ENCODE peak calls at places on chromosomes 16 and 17, in six cellular contexts. H, B, K, P, M and N are unnamed samples.

GRCh38 chr17:75159196-75160031 is 5.1 kb upstream of the JPT1 start:
- DNase-seq in P (no peak), K (no peak), H (no peak), B (no peak), M (no peak), N (no peak)

GRCh38 chr16:57576429-57576870 is 34.0 kb downstream of the ADGRG5 start:
- DNase-seq in K (peak), M (peak), B (peak), P (peak), H (peak), N (peak)

GRCh38 chr17:61002316-61002736 is 324.7 kb downstream of the BCAS3 start:
- DNase-seq in P (peak), H (no peak), B (peak), K (no peak), M (no peak), N (no peak)

GRCh38 chr16:1175566-1176279 is 22.8 kb downstream of the CACNA1H start:
- DNase-seq in B (no peak), H (no peak), P (peak), M (no peak), K (no peak), N (no peak)

GRCh38 chr16:69223882-69224281 is 36.9 kb downstream of the SNTB2 start:
- DNase-seq in B (no peak), H (no peak), M (no peak), P (no peak), K (no peak), N (no peak)

GRCh38 chr17:38881600-38882191 is 11.8 kb downstream of the LASP1 start:
- DNase-seq in K (no peak), B (peak), H (no peak), P (no peak), M (no peak), N (no peak)

GRCh38 chr16:85641776-85642176 is 28.7 kb downstream of the GSE1 start:
- DNase-seq in K (no peak), H (no peak), B (no peak), M (no peak), P (no peak), N (no peak)

GRCh38 chr16:27240948-27241531 is 27.5 kb downstream of the NSMCE1 start:
- DNase-seq in B (no peak), P (no peak), K (no peak), M (no peak), H (no peak), N (no peak)

GRCh38 chr17:14222611-14223010 is 14.1 kb downstream of the CDRT15 start:
- DNase-seq in P (no peak), M (no peak), K (no peak), B (no peak), H (no peak), N (no peak)

GRCh38 chr16:30805370-30806169 is 18.6 kb upstream of the ZNF629 start:
- DNase-seq in H (no peak), P (peak), M (no peak), B (peak), K (peak), N (peak)

GRCh38 chr17:70060415-70060814 is 14.6 kb upstream of the KCNJ16 start:
- DNase-seq in B (no peak), P (no peak), M (no peak), H (no peak), K (no peak), N (no peak)

GRCh38 chr16:82629441-82630027 is 2.8 kb downstream of the CDH13 start:
- DNase-seq in P (no peak), K (no peak), B (no peak), H (no peak), M (no peak), N (no peak)

GRCh38 chr16:86300746-86301480 is 209.4 kb upstream of the FOXF1 start:
- DNase-seq in K (no peak), B (no peak), P (no peak), H (no peak), M (no peak), N (no peak)

GRCh38 chr16:84687715-84688114 is 12.1 kb upstream of the USP10 start:
- DNase-seq in H (no peak), M (peak), P (no peak), K (no peak), B (no peak), N (no peak)

GRCh38 chr16:11524098-11524760 is 62.5 kb downstream of the LITAF start:
- DNase-seq in M (no peak), B (no peak), H (no peak), K (no peak), P (no peak), N (no peak)

GRCh38 chr16:82954224-82954929 is 327.6 kb downstream of the CDH13 start:
- DNase-seq in K (no peak), M (no peak), H (no peak), P (no peak), B (no peak), N (no peak)

GRCh38 chr17:28711723-28712036 is at the start of gene PROCA1:
- DNase-seq in H (no peak), M (no peak), B (peak), K (no peak), P (no peak), N (no peak)

GRCh38 chr16:82583415-82583814 is 43.4 kb upstream of the CDH13 start:
- DNase-seq in M (no peak), K (no peak), H (no peak), P (no peak), B (no peak), N (no peak)

GRCh38 chr17:56838687-56839086 is 4.7 kb downstream of the DGKE start:
- DNase-seq in K (no peak), B (no peak), H (no peak), M (no peak), P (no peak), N (no peak)

GRCh38 chr17:15027853-15028252 is 237.3 kb downstream of the PMP22 start:
- DNase-seq in K (no peak), B (no peak), M (no peak), P (no peak), H (no peak), N (no peak)

GRCh38 chr16:69328854-69329316 is 1.5 kb downstream of the PDF start:
- DNase-seq in B (peak), K (no peak), H (no peak), M (no peak), P (no peak), N (no peak)

GRCh38 chr16:66947302-66948033 is 12.2 kb downstream of the CES2 start:
- DNase-seq in K (peak), M (peak), H (peak), B (peak), P (peak), N (no peak)

GRCh38 chr16:85057212-85057889 is 29.8 kb downstream of the KIAA0513 start:
- DNase-seq in K (no peak), B (peak), M (no peak), H (no peak), P (peak), N (no peak)

GRCh38 chr16:85699628-85700027 is 10.9 kb upstream of the GINS2 start:
- DNase-seq in H (no peak), K (no peak), P (no peak), M (no peak), B (no peak), N (no peak)

GRCh38 chr16:75289189-75289588 is 37.8 kb upstream of the BCAR1 start:
- DNase-seq in P (no peak), H (no peak), B (no peak), K (no peak), M (no peak), N (no peak)

GRCh38 chr16:73714976-73715375 is 581.6 kb upstream of the PSMD7 start:
- DNase-seq in H (no peak), B (no peak), M (no peak), K (no peak), P (no peak), N (no peak)

GRCh38 chr16:2365397-2365796 is 24.9 kb upstream of the ABCA3 start:
- DNase-seq in K (no peak), B (no peak), P (no peak), M (no peak), H (no peak), N (no peak)

GRCh38 chr16:24736758-24737157 is 7.3 kb downstream of the TNRC6A start:
- DNase-seq in K (no peak), M (no peak), H (no peak), B (no peak), P (no peak), N (no peak)

GRCh38 chr17:76263896-76264295 is 1.3 kb upstream of the UBALD2 start:
- DNase-seq in P (no peak), M (no peak), K (no peak), H (no peak), B (no peak), N (no peak)

GRCh38 chr17:55283256-55283965 is 18.7 kb downstream of the HLF start:
- DNase-seq in H (no peak), B (no peak), P (peak), K (no peak), M (no peak), N (no peak)
- TF ChIP-seq POLR2AphosphoS5 in H (no peak), B (no peak), P (peak), K (no peak), M (no peak), N (no peak)

GRCh38 chr17:7356779-7357178 is 1.8 kb downstream of the TMEM95 start:
- DNase-seq in B (no peak), H (no peak), P (no peak), K (no peak), M (no peak), N (no peak)

GRCh38 chr17:7354262-7354781 is 634 bp upstream of the TMEM95 start:
- DNase-seq in P (no peak), K (no peak), H (no peak), M (no peak), B (no peak), N (no peak)

GRCh38 chr17:7355053-7355452 is at the start of gene TMEM95:
- DNase-seq in K (no peak), M (no peak), B (no peak), P (no peak), H (no peak), N (no peak)

GRCh38 chr17:7357381-7357780 is 2.4 kb downstream of the TMEM95 start:
- DNase-seq in M (no peak), P (no peak), H (no peak), K (no peak), B (no peak), N (no peak)

GRCh38 chr17:7356072-7356549 is 1.2 kb downstream of the TMEM95 start:
- DNase-seq in B (peak), K (peak), P (no peak), M (no peak), H (peak), N (peak)
- TF ChIP-seq TAF1 in B (no peak), K (no peak), P (no peak), M (no peak), H (no peak), N (no peak)

GRCh38 chr17:27475981-27476895 is 20.0 kb downstream of the KSR1 start:
- DNase-seq in P (no peak), M (no peak), K (no peak), H (no peak), B (no peak), N (no peak)
- TF ChIP-seq POLR2A in P (no peak), M (no peak), K (no peak), H (no peak), B (no peak), N (no peak)

GRCh38 chr17:6066183-6066948 is 3.8 kb upstream of the WSCD1 start:
- DNase-seq in P (no peak), B (no peak), H (no peak), M (no peak), K (no peak), N (no peak)

GRCh38 chr17:6065351-6065750 is 4.8 kb upstream of the WSCD1 start:
- DNase-seq in K (no peak), H (no peak), M (no peak), P (no peak), B (no peak), N (no peak)

GRCh38 chr17:6064855-6065254 is 5.3 kb upstream of the WSCD1 start:
- DNase-seq in H (no peak), B (no peak), K (no peak), P (no peak), M (no peak), N (no peak)

GRCh38 chr17:6059406-6059805 is 10.8 kb upstream of the WSCD1 start:
- DNase-seq in K (no peak), P (no peak), M (no peak), B (no peak), H (no peak), N (no peak)

GRCh38 chr17:6061290-6061689 is 8.9 kb upstream of the WSCD1 start:
- DNase-seq in B (no peak), H (no peak), M (no peak), P (peak), K (no peak), N (no peak)
- TF ChIP-seq POLR2AphosphoS5 in B (no peak), H (no peak), M (no peak), P (no peak), K (no peak), N (no peak)